ENCODE peak calls at places on chromosome 3, in seven cellular contexts. R, Y, U, I, B, N and X are unnamed samples.

GRCh38 chr3:117304681-117305080 is 595.1 kb downstream of the TUSC7 start:
- DNase-seq in R (no peak), Y (no peak), U (no peak), I (no peak), B (no peak), N (no peak), X (no peak)

GRCh38 chr3:140499114-140499757 is 178.6 kb upstream of the TRIM42 start:
- DNase-seq in R (no peak), Y (peak; percentile 13), U (no peak), I (no peak), B (no peak), N (no peak), X (no peak)

GRCh38 chr3:71533588-71533987 is 49.9 kb downstream of the FOXP1 start:
- DNase-seq in R (no peak), Y (no peak), U (no peak), I (no peak), B (no peak), N (no peak), X (no peak)

GRCh38 chr3:124999897-125000296 is 55.9 kb downstream of the HEG1 start:
- DNase-seq in R (no peak), Y (no peak), U (no peak), I (no peak), B (no peak), N (no peak), X (no peak)

GRCh38 chr3:33392703-33393125 is 47.5 kb downstream of the UBP1 start:
- DNase-seq in R (no peak), Y (peak; percentile 81), U (no peak), I (no peak), B (no peak), N (no peak), X (no peak)

GRCh38 chr3:126156468-126156867 is 23.9 kb downstream of the ALDH1L1 start:
- DNase-seq in R (no peak), Y (peak; percentile 30), U (no peak), I (no peak), B (no peak), N (no peak), X (no peak)

GRCh38 chr3:13414040-13414729 is 5.9 kb downstream of the NUP210 start:
- DNase-seq in R (peak; percentile 79), Y (no peak), U (peak; percentile 53), I (peak; percentile 59), B (no peak), N (no peak), X (peak; percentile 56)

GRCh38 chr3:185405243-185405642 is 42.3 kb downstream of the MAP3K13 start:
- DNase-seq in R (no peak), Y (no peak), U (no peak), I (no peak), B (no peak), N (no peak), X (no peak)

GRCh38 chr3:99900248-99900647 is 82.6 kb downstream of the CMSS1 start:
- DNase-seq in R (no peak), Y (no peak), U (no peak), I (no peak), B (no peak), N (no peak), X (no peak)

GRCh38 chr3:148604270-148605085 is 93.2 kb upstream of the AGTR1 start:
- DNase-seq in R (no peak), Y (peak; percentile 49), U (no peak), I (no peak), B (no peak), N (no peak), X (no peak)

GRCh38 chr3:13524979-13525669 is 23.8 kb upstream of the FBLN2 start:
- DNase-seq in R (no peak), Y (no peak), U (no peak), I (no peak), B (no peak), N (no peak), X (no peak)

GRCh38 chr3:175932586-175932985 is 1073.5 kb downstream of the NAALADL2 start:
- DNase-seq in R (no peak), Y (no peak), U (no peak), I (no peak), B (no peak), N (no peak), X (no peak)

GRCh38 chr3:114896978-114897377 is 250.1 kb downstream of the ZBTB20 start:
- DNase-seq in R (no peak), Y (no peak), U (no peak), I (no peak), B (no peak), N (no peak), X (no peak)

GRCh38 chr3:157051625-157052024 is 108.3 kb downstream of the CCNL1 start:
- DNase-seq in R (no peak), Y (no peak), U (no peak), I (no peak), B (no peak), N (no peak), X (no peak)

GRCh38 chr3:110743202-110743601 is 328.4 kb upstream of the NECTIN3 start:
- DNase-seq in R (no peak), Y (peak; percentile 24), U (peak; percentile 20), I (no peak), B (no peak), N (peak; percentile 18), X (no peak)

GRCh38 chr3:112699436-112699978 is 58.6 kb upstream of the CCDC80 start:
- DNase-seq in R (no peak), Y (peak; percentile 79), U (peak; percentile 6), I (no peak), B (no peak), N (no peak), X (no peak)